ENCODE peak calls at places on chromosome 6, in six cellular contexts. One of them, this sample, is unnamed.

GRCh38 chr6:52632011-52632410 is 38.9 kb upstream of the TMEM14A start:
- DNase-seq in A172: no peak
- DNase-seq in HuH-7.5: no peak
- DNase-seq in heart right ventricle: no peak
- DNase-seq in mammary epithelial cell: no peak
- DNase-seq in epithelial cell of esophagus: no peak
- DNase-seq in this sample: no peak

GRCh38 chr6:143549630-143550268 is 38.2 kb upstream of the FUCA2 start:
- DNase-seq in A172: no peak
- DNase-seq in HuH-7.5: no peak
- DNase-seq in heart right ventricle: no peak
- DNase-seq in mammary epithelial cell: peak
- DNase-seq in epithelial cell of esophagus: peak
- DNase-seq in this sample: no peak

GRCh38 chr6:111971866-111972532 is 81.9 kb upstream of the CCN6 start:
- DNase-seq in A172: no peak
- DNase-seq in HuH-7.5: no peak
- DNase-seq in heart right ventricle: no peak
- DNase-seq in mammary epithelial cell: peak
- DNase-seq in epithelial cell of esophagus: no peak
- DNase-seq in this sample: no peak

GRCh38 chr6:124772733-124773319 is 189.4 kb upstream of the RNF217 start:
- DNase-seq in A172: no peak
- DNase-seq in HuH-7.5: no peak
- DNase-seq in heart right ventricle: no peak
- DNase-seq in mammary epithelial cell: no peak
- DNase-seq in epithelial cell of esophagus: no peak
- DNase-seq in this sample: no peak

GRCh38 chr6:88166901-88167624 is 916 bp upstream of the CNR1 start:
- DNase-seq in A172: no peak
- DNase-seq in HuH-7.5: no peak
- DNase-seq in heart right ventricle: peak
- DNase-seq in mammary epithelial cell: no peak
- DNase-seq in epithelial cell of esophagus: no peak
- DNase-seq in this sample: no peak

GRCh38 chr6:20028143-20028542 is 184.1 kb downstream of the MBOAT1 start:
- DNase-seq in A172: no peak
- DNase-seq in HuH-7.5: no peak
- DNase-seq in heart right ventricle: no peak
- DNase-seq in mammary epithelial cell: no peak
- DNase-seq in epithelial cell of esophagus: no peak
- DNase-seq in this sample: no peak

GRCh38 chr6:4759997-4760396 is 16.2 kb upstream of the CDYL start:
- DNase-seq in A172: no peak
- DNase-seq in HuH-7.5: no peak
- DNase-seq in heart right ventricle: no peak
- DNase-seq in mammary epithelial cell: no peak
- DNase-seq in epithelial cell of esophagus: no peak
- DNase-seq in this sample: no peak

GRCh38 chr6:144879436-144879835 is 594.3 kb downstream of the UTRN start:
- DNase-seq in A172: peak
- DNase-seq in HuH-7.5: no peak
- DNase-seq in heart right ventricle: no peak
- DNase-seq in mammary epithelial cell: no peak
- DNase-seq in epithelial cell of esophagus: no peak
- DNase-seq in this sample: no peak

GRCh38 chr6:63464060-63464459 is 108.2 kb upstream of the LOC128125822 start:
- DNase-seq in A172: no peak
- DNase-seq in HuH-7.5: no peak
- DNase-seq in heart right ventricle: no peak
- DNase-seq in mammary epithelial cell: no peak
- DNase-seq in epithelial cell of esophagus: no peak
- DNase-seq in this sample: no peak

GRCh38 chr6:41157323-41157722 is 3.2 kb upstream of the TREML1 start:
- DNase-seq in A172: no peak
- DNase-seq in HuH-7.5: no peak
- DNase-seq in heart right ventricle: no peak
- DNase-seq in mammary epithelial cell: no peak
- DNase-seq in epithelial cell of esophagus: no peak
- DNase-seq in this sample: no peak

GRCh38 chr6:32664827-32665362 is 1.6 kb downstream of the HLA-DQB1 start:
- DNase-seq in A172: no peak
- DNase-seq in HuH-7.5: no peak
- DNase-seq in heart right ventricle: peak
- DNase-seq in mammary epithelial cell: peak
- DNase-seq in epithelial cell of esophagus: peak
- DNase-seq in this sample: peak

GRCh38 chr6:15464211-15464725 is 198.6 kb downstream of the DTNBP1 start:
- DNase-seq in A172: peak
- DNase-seq in HuH-7.5: no peak
- DNase-seq in heart right ventricle: peak
- DNase-seq in mammary epithelial cell: no peak
- DNase-seq in epithelial cell of esophagus: peak
- DNase-seq in this sample: no peak

GRCh38 chr6:57252975-57253374 is 30.9 kb upstream of the RAB23 start:
- DNase-seq in A172: no peak
- DNase-seq in HuH-7.5: no peak
- DNase-seq in heart right ventricle: no peak
- DNase-seq in mammary epithelial cell: no peak
- DNase-seq in epithelial cell of esophagus: peak
- DNase-seq in this sample: no peak

GRCh38 chr6:34391023-34391485 is 1.4 kb downstream of the NUDT3 start:
- DNase-seq in A172: peak
- DNase-seq in HuH-7.5: peak
- DNase-seq in heart right ventricle: no peak
- DNase-seq in mammary epithelial cell: peak
- DNase-seq in epithelial cell of esophagus: peak
- DNase-seq in this sample: no peak

GRCh38 chr6:106735136-106735535 is 105.8 kb downstream of the QRSL1 start:
- DNase-seq in A172: no peak
- DNase-seq in HuH-7.5: no peak
- DNase-seq in heart right ventricle: no peak
- DNase-seq in mammary epithelial cell: no peak
- DNase-seq in epithelial cell of esophagus: no peak
- DNase-seq in this sample: no peak

GRCh38 chr6:139406577-139407343 is 32.3 kb upstream of the CITED2 start:
- DNase-seq in A172: peak
- DNase-seq in HuH-7.5: no peak
- DNase-seq in heart right ventricle: no peak
- DNase-seq in mammary epithelial cell: no peak
- DNase-seq in epithelial cell of esophagus: peak
- DNase-seq in this sample: no peak

GRCh38 chr6:88157106-88157505 is 9.0 kb downstream of the CNR1 start:
- DNase-seq in A172: no peak
- DNase-seq in HuH-7.5: no peak
- DNase-seq in heart right ventricle: no peak
- DNase-seq in mammary epithelial cell: no peak
- DNase-seq in epithelial cell of esophagus: no peak
- DNase-seq in this sample: no peak

GRCh38 chr6:70337379-70338073 is 34.6 kb upstream of the COL9A1 start:
- DNase-seq in A172: no peak
- DNase-seq in HuH-7.5: no peak
- DNase-seq in heart right ventricle: no peak
- DNase-seq in mammary epithelial cell: no peak
- DNase-seq in epithelial cell of esophagus: no peak
- DNase-seq in this sample: no peak

GRCh38 chr6:117425431-117426153 is at the start of gene ROS1:
- DNase-seq in A172: no peak
- DNase-seq in HuH-7.5: no peak
- DNase-seq in heart right ventricle: no peak
- DNase-seq in mammary epithelial cell: peak
- DNase-seq in epithelial cell of esophagus: no peak
- DNase-seq in this sample: no peak

GRCh38 chr6:129686941-129687627 is 22.9 kb downstream of the ARHGAP18 start:
- DNase-seq in A172: peak
- DNase-seq in HuH-7.5: no peak
- DNase-seq in heart right ventricle: no peak
- DNase-seq in mammary epithelial cell: peak
- DNase-seq in epithelial cell of esophagus: peak
- DNase-seq in this sample: no peak

GRCh38 chr6:105326838-105327745 is 75.8 kb downstream of the PREP start:
- DNase-seq in A172: peak
- DNase-seq in HuH-7.5: no peak
- DNase-seq in heart right ventricle: no peak
- DNase-seq in mammary epithelial cell: peak
- DNase-seq in epithelial cell of esophagus: peak
- DNase-seq in this sample: no peak

GRCh38 chr6:7313505-7314165 is 636 bp upstream of the SSR1 start:
- DNase-seq in A172: no peak
- DNase-seq in HuH-7.5: no peak
- DNase-seq in heart right ventricle: no peak
- DNase-seq in mammary epithelial cell: no peak
- DNase-seq in epithelial cell of esophagus: peak
- DNase-seq in this sample: no peak